ENCODE peak calls at places on chromosomes 6 and 20, in four cellular contexts. E, J, H and D are unnamed samples.

GRCh38 chr20:45547206-45547770 is at the start of gene EPPIN:
- DNase-seq in E (no peak), J (no peak), H (no peak), D (no peak)

GRCh38 chr6:15515226-15515625 is 147.6 kb downstream of the DTNBP1 start:
- DNase-seq in E (no peak), J (no peak), H (no peak), D (no peak)

GRCh38 chr20:33693741-33694645 is 7.8 kb upstream of the E2F1 start:
- DNase-seq in E (no peak), J (no peak), H (no peak), D (no peak)

GRCh38 chr6:166903500-166903899 is 52.9 kb downstream of the RNASET2 start:
- DNase-seq in E (no peak), J (no peak), H (no peak), D (no peak)

GRCh38 chr20:45919536-45919933 is 7.6 kb upstream of the PLTP start:
- DNase-seq in E (no peak), J (no peak), H (no peak), D (no peak)

GRCh38 chr6:143505111-143505510 is 6.4 kb downstream of the FUCA2 start:
- DNase-seq in E (no peak), J (no peak), H (no peak), D (no peak)

GRCh38 chr6:143165315-143165855 is 104.7 kb downstream of the AIG1 start:
- DNase-seq in E (no peak), J (no peak), H (no peak), D (no peak)

GRCh38 chr6:23244300-23244699 is 674.9 kb downstream of the HDGFL1 start:
- DNase-seq in E (no peak), J (no peak), H (no peak), D (no peak)

GRCh38 chr20:61932711-61933480 is 132.8 kb downstream of the TAF4 start:
- DNase-seq in E (no peak), J (no peak), H (no peak), D (no peak)